ENCODE peak calls at places on chromosome 14, in four cellular contexts. One of them, this sample, is unnamed.

GRCh38 chr14:37550511-37550910 is 44.5 kb downstream of the FOXA1 start:
- DNase-seq in pulmonary artery endothelial cell: no peak
- DNase-seq in NCI-H1694 treated with DMSO at 0.1 percent for 48 hours: no peak
- DNase-seq in CD4-positive, alpha-beta T cell: no peak
- DNase-seq in this sample: peak; percentile 18

GRCh38 chr14:73752297-73752992 is 38.3 kb upstream of the PNMA1 start:
- DNase-seq in pulmonary artery endothelial cell: no peak
- DNase-seq in NCI-H1694 treated with DMSO at 0.1 percent for 48 hours: peak; percentile 54
- DNase-seq in CD4-positive, alpha-beta T cell: no peak
- DNase-seq in this sample: peak; percentile 80

GRCh38 chr14:103056322-103057027 is 874 bp downstream of the CDC42BPB start:
- DNase-seq in pulmonary artery endothelial cell: peak; percentile 69
- DNase-seq in NCI-H1694 treated with DMSO at 0.1 percent for 48 hours: peak; percentile 38
- DNase-seq in CD4-positive, alpha-beta T cell: no peak
- DNase-seq in this sample: peak; percentile 58

GRCh38 chr14:59333668-59334067 is 131.5 kb downstream of the GPR135 start:
- DNase-seq in pulmonary artery endothelial cell: peak; percentile 84
- DNase-seq in NCI-H1694 treated with DMSO at 0.1 percent for 48 hours: peak; percentile 32
- DNase-seq in CD4-positive, alpha-beta T cell: no peak
- DNase-seq in this sample: no peak

GRCh38 chr14:74648643-74649042 is 36.6 kb upstream of the LTBP2 start:
- DNase-seq in pulmonary artery endothelial cell: no peak
- DNase-seq in NCI-H1694 treated with DMSO at 0.1 percent for 48 hours: no peak
- DNase-seq in CD4-positive, alpha-beta T cell: no peak
- DNase-seq in this sample: no peak

GRCh38 chr14:103492156-103492555 is 30.5 kb downstream of the CKB start:
- DNase-seq in pulmonary artery endothelial cell: no peak
- DNase-seq in NCI-H1694 treated with DMSO at 0.1 percent for 48 hours: no peak
- DNase-seq in CD4-positive, alpha-beta T cell: no peak
- DNase-seq in this sample: no peak

GRCh38 chr14:22986508-22987054 is 4.2 kb upstream of the AJUBA start:
- DNase-seq in pulmonary artery endothelial cell: peak; percentile 71
- DNase-seq in NCI-H1694 treated with DMSO at 0.1 percent for 48 hours: peak; percentile 84
- DNase-seq in CD4-positive, alpha-beta T cell: peak; percentile 90
- DNase-seq in this sample: no peak

GRCh38 chr14:104721704-104722431 is 2.2 kb upstream of the ADSS1 start:
- DNase-seq in pulmonary artery endothelial cell: no peak
- DNase-seq in NCI-H1694 treated with DMSO at 0.1 percent for 48 hours: no peak
- DNase-seq in CD4-positive, alpha-beta T cell: no peak
- DNase-seq in this sample: no peak

GRCh38 chr14:73283592-73284379 is 46.5 kb downstream of the PAPLN start:
- DNase-seq in pulmonary artery endothelial cell: no peak
- DNase-seq in NCI-H1694 treated with DMSO at 0.1 percent for 48 hours: peak; percentile 91
- DNase-seq in CD4-positive, alpha-beta T cell: no peak
- DNase-seq in this sample: no peak

GRCh38 chr14:75229923-75230792 is 48.5 kb upstream of the FOS start:
- DNase-seq in pulmonary artery endothelial cell: no peak
- DNase-seq in NCI-H1694 treated with DMSO at 0.1 percent for 48 hours: peak; percentile 7
- DNase-seq in CD4-positive, alpha-beta T cell: peak; percentile 21
- DNase-seq in this sample: no peak

GRCh38 chr14:62133776-62134175 is 371.6 kb downstream of the SNAPC1 start:
- DNase-seq in pulmonary artery endothelial cell: no peak
- DNase-seq in NCI-H1694 treated with DMSO at 0.1 percent for 48 hours: peak; percentile 85
- DNase-seq in CD4-positive, alpha-beta T cell: no peak
- DNase-seq in this sample: no peak

GRCh38 chr14:80906946-80907345 is 34.6 kb downstream of the CEP128 start:
- DNase-seq in pulmonary artery endothelial cell: no peak
- DNase-seq in NCI-H1694 treated with DMSO at 0.1 percent for 48 hours: no peak
- DNase-seq in CD4-positive, alpha-beta T cell: no peak
- DNase-seq in this sample: no peak

GRCh38 chr14:77962731-77963520 is 163.0 kb downstream of the ADCK1 start:
- DNase-seq in pulmonary artery endothelial cell: no peak
- DNase-seq in NCI-H1694 treated with DMSO at 0.1 percent for 48 hours: no peak
- DNase-seq in CD4-positive, alpha-beta T cell: no peak
- DNase-seq in this sample: no peak

GRCh38 chr14:64737391-64738305 is 33.4 kb downstream of the PLEKHG3 start:
- DNase-seq in pulmonary artery endothelial cell: no peak
- DNase-seq in NCI-H1694 treated with DMSO at 0.1 percent for 48 hours: no peak
- DNase-seq in CD4-positive, alpha-beta T cell: no peak
- DNase-seq in this sample: no peak

GRCh38 chr14:22982013-22982476 is 306 bp downstream of the AJUBA start:
- DNase-seq in pulmonary artery endothelial cell: no peak
- DNase-seq in NCI-H1694 treated with DMSO at 0.1 percent for 48 hours: no peak
- DNase-seq in CD4-positive, alpha-beta T cell: no peak
- DNase-seq in this sample: no peak

GRCh38 chr14:59695198-59695597 is 118.6 kb upstream of the CCDC175 start:
- DNase-seq in pulmonary artery endothelial cell: no peak
- DNase-seq in NCI-H1694 treated with DMSO at 0.1 percent for 48 hours: no peak
- DNase-seq in CD4-positive, alpha-beta T cell: no peak
- DNase-seq in this sample: no peak

GRCh38 chr14:66600416-66600815 is 92.5 kb downstream of the GPHN start:
- DNase-seq in pulmonary artery endothelial cell: no peak
- DNase-seq in NCI-H1694 treated with DMSO at 0.1 percent for 48 hours: no peak
- DNase-seq in CD4-positive, alpha-beta T cell: no peak
- DNase-seq in this sample: no peak

GRCh38 chr14:75634848-75635247 is 25.8 kb downstream of the ERG28 start:
- DNase-seq in pulmonary artery endothelial cell: no peak
- DNase-seq in NCI-H1694 treated with DMSO at 0.1 percent for 48 hours: no peak
- DNase-seq in CD4-positive, alpha-beta T cell: no peak
- DNase-seq in this sample: no peak

GRCh38 chr14:54652188-54652889 is 85.4 kb downstream of the SAMD4A start:
- DNase-seq in pulmonary artery endothelial cell: peak; percentile 98
- DNase-seq in NCI-H1694 treated with DMSO at 0.1 percent for 48 hours: no peak
- DNase-seq in CD4-positive, alpha-beta T cell: no peak
- DNase-seq in this sample: peak; percentile 89

GRCh38 chr14:65940056-65940735 is 527.7 kb downstream of the FUT8 start:
- DNase-seq in pulmonary artery endothelial cell: no peak
- DNase-seq in NCI-H1694 treated with DMSO at 0.1 percent for 48 hours: peak; percentile 21
- DNase-seq in CD4-positive, alpha-beta T cell: no peak
- DNase-seq in this sample: no peak

GRCh38 chr14:61342486-61342885 is 21.1 kb downstream of the PRKCH start:
- DNase-seq in pulmonary artery endothelial cell: no peak
- DNase-seq in NCI-H1694 treated with DMSO at 0.1 percent for 48 hours: no peak
- DNase-seq in CD4-positive, alpha-beta T cell: peak; percentile 71
- DNase-seq in this sample: no peak

GRCh38 chr14:93068721-93069120 is 47.0 kb downstream of the ITPK1 start:
- DNase-seq in pulmonary artery endothelial cell: no peak
- DNase-seq in NCI-H1694 treated with DMSO at 0.1 percent for 48 hours: peak; percentile 68
- DNase-seq in CD4-positive, alpha-beta T cell: no peak
- DNase-seq in this sample: no peak

GRCh38 chr14:51789631-51790030 is 70.8 kb upstream of the GNG2 start:
- DNase-seq in pulmonary artery endothelial cell: no peak
- DNase-seq in NCI-H1694 treated with DMSO at 0.1 percent for 48 hours: no peak
- DNase-seq in CD4-positive, alpha-beta T cell: no peak
- DNase-seq in this sample: no peak

GRCh38 chr14:73728106-73729014 is 14.2 kb upstream of the PNMA1 start:
- DNase-seq in pulmonary artery endothelial cell: no peak
- DNase-seq in NCI-H1694 treated with DMSO at 0.1 percent for 48 hours: peak; percentile 89
- DNase-seq in CD4-positive, alpha-beta T cell: peak; percentile 93
- DNase-seq in this sample: no peak

GRCh38 chr14:49908433-49908782 is 15.5 kb downstream of the ARF6 start:
- DNase-seq in pulmonary artery endothelial cell: no peak
- DNase-seq in NCI-H1694 treated with DMSO at 0.1 percent for 48 hours: no peak
- DNase-seq in CD4-positive, alpha-beta T cell: no peak
- DNase-seq in this sample: no peak

GRCh38 chr14:23147676-23148075 is 28.6 kb upstream of the CEBPE start:
- DNase-seq in pulmonary artery endothelial cell: no peak
- DNase-seq in NCI-H1694 treated with DMSO at 0.1 percent for 48 hours: peak; percentile 83
- DNase-seq in CD4-positive, alpha-beta T cell: no peak
- DNase-seq in this sample: no peak

GRCh38 chr14:23441076-23441475 is 5.6 kb upstream of the MYH7 start:
- DNase-seq in pulmonary artery endothelial cell: no peak
- DNase-seq in NCI-H1694 treated with DMSO at 0.1 percent for 48 hours: no peak
- DNase-seq in CD4-positive, alpha-beta T cell: no peak
- DNase-seq in this sample: no peak

GRCh38 chr14:20690848-20691640 is 2.5 kb downstream of the ANG start:
- DNase-seq in pulmonary artery endothelial cell: no peak
- DNase-seq in NCI-H1694 treated with DMSO at 0.1 percent for 48 hours: peak; percentile 91
- DNase-seq in CD4-positive, alpha-beta T cell: peak; percentile 10
- DNase-seq in this sample: peak; percentile 15

GRCh38 chr14:23324455-23324846 is 3.2 kb downstream of the PABPN1 start:
- DNase-seq in pulmonary artery endothelial cell: no peak
- DNase-seq in NCI-H1694 treated with DMSO at 0.1 percent for 48 hours: no peak
- DNase-seq in CD4-positive, alpha-beta T cell: no peak
- DNase-seq in this sample: no peak

GRCh38 chr14:91175296-91175695 is 61.4 kb downstream of the DGLUCY start:
- DNase-seq in pulmonary artery endothelial cell: no peak
- DNase-seq in NCI-H1694 treated with DMSO at 0.1 percent for 48 hours: no peak
- DNase-seq in CD4-positive, alpha-beta T cell: no peak
- DNase-seq in this sample: no peak

GRCh38 chr14:91888641-91889476 is 21.5 kb upstream of the TC2N start:
- DNase-seq in pulmonary artery endothelial cell: no peak
- DNase-seq in NCI-H1694 treated with DMSO at 0.1 percent for 48 hours: no peak
- DNase-seq in CD4-positive, alpha-beta T cell: no peak
- DNase-seq in this sample: no peak

GRCh38 chr14:105989746-105990302 is 463.4 kb downstream of the TMEM121 start:
- DNase-seq in pulmonary artery endothelial cell: no peak
- DNase-seq in NCI-H1694 treated with DMSO at 0.1 percent for 48 hours: no peak
- DNase-seq in CD4-positive, alpha-beta T cell: no peak
- DNase-seq in this sample: no peak

GRCh38 chr14:97113339-97113738 is 316.2 kb downstream of the VRK1 start:
- DNase-seq in pulmonary artery endothelial cell: no peak
- DNase-seq in NCI-H1694 treated with DMSO at 0.1 percent for 48 hours: no peak
- DNase-seq in CD4-positive, alpha-beta T cell: no peak
- DNase-seq in this sample: no peak